ENCODE peak calls at places on chromosomes 4 and X, in seven cellular contexts. J is HEK293T, K is Caki2, H is anterior cingulate cortex, T is kidney, O is sigmoid colon, F is amniotic epithelial cell. E is an unnamed sample.

GRCh38 chr4:186095406-186095805 is 9.1 kb upstream of the FAM149A start:
- DNase-seq in J (no peak), K (no peak), H (no peak), T (no peak), O (no peak), F (no peak), E (no peak)

GRCh38 chr4:168634276-168634802 is 137.5 kb downstream of the PALLD start:
- DNase-seq in J (peak), K (peak), H (no peak), T (no peak), O (no peak), F (peak), E (no peak)

GRCh38 chr4:102625232-102625930 is 124.2 kb downstream of the NFKB1 start:
- DNase-seq in J (peak), K (no peak), H (no peak), T (peak), O (no peak), F (peak), E (peak)

GRCh38 chr4:164438321-164438720 is 315.6 kb upstream of the SMIM31 start:
- DNase-seq in J (no peak), K (peak), H (no peak), T (no peak), O (no peak), F (peak), E (no peak)

GRCh38 chr4:80138556-80139538 is 58.5 kb upstream of the PRDM8 start:
- DNase-seq in J (no peak), K (no peak), H (no peak), T (no peak), O (no peak), F (peak), E (no peak)

GRCh38 chrX:140572724-140573123 is 67.9 kb upstream of the SOX3 start:
- DNase-seq in J (peak), K (peak), H (peak), T (no peak), O (no peak), F (peak), E (peak)

GRCh38 chr4:7108660-7109059 is 40.8 kb upstream of the GRPEL1 start:
- DNase-seq in J (no peak), K (no peak), H (no peak), T (no peak), O (no peak), F (no peak), E (no peak)

GRCh38 chr4:6529021-6529420 is 46.0 kb upstream of the MAN2B2 start:
- DNase-seq in J (no peak), K (no peak), H (no peak), T (no peak), O (peak), F (no peak), E (no peak)

GRCh38 chr4:21811576-21811975 is 137.0 kb downstream of the KCNIP4 start:
- DNase-seq in J (no peak), K (peak), H (no peak), T (no peak), O (no peak), F (peak), E (no peak)

GRCh38 chrX:119756926-119757635 is 1.3 kb upstream of the SOWAHD start:
- DNase-seq in J (no peak), K (no peak), H (no peak), T (no peak), O (no peak), F (no peak), E (no peak)

GRCh38 chr4:107755841-107756356 is 35.9 kb upstream of the PAPSS1 start:
- DNase-seq in J (no peak), K (no peak), H (no peak), T (no peak), O (no peak), F (peak), E (no peak)

GRCh38 chrX:10074241-10074941 is 82.4 kb upstream of the CLCN4 start:
- DNase-seq in J (no peak), K (no peak), H (no peak), T (no peak), O (no peak), F (no peak), E (no peak)

GRCh38 chrX:17595456-17596035 is 141.7 kb upstream of the SCML1 start:
- DNase-seq in J (no peak), K (peak), H (no peak), T (no peak), O (no peak), F (no peak), E (no peak)

GRCh38 chrX:110665636-110666035 is 130.0 kb downstream of the CHRDL1 start:
- DNase-seq in J (peak), K (peak), H (peak), T (no peak), O (no peak), F (peak), E (no peak)

GRCh38 chrX:31796624-31797023 is 724.8 kb upstream of the FTHL17 start:
- DNase-seq in J (no peak), K (no peak), H (no peak), T (no peak), O (no peak), F (no peak), E (no peak)

GRCh38 chrX:69014200-69014599 is 151.1 kb downstream of the PJA1 start:
- DNase-seq in J (no peak), K (no peak), H (no peak), T (no peak), O (no peak), F (peak), E (no peak)

GRCh38 chrX:122046226-122046625 is 998.8 kb downstream of the GLUD2 start:
- DNase-seq in J (no peak), K (no peak), H (no peak), T (peak), O (no peak), F (no peak), E (no peak)

GRCh38 chr4:40003986-40004385 is 26.3 kb upstream of the PDS5A start:
- DNase-seq in J (no peak), K (no peak), H (no peak), T (no peak), O (no peak), F (peak), E (no peak)

GRCh38 chr4:174198396-174199179 is 84.9 kb downstream of the FBXO8 start:
- DNase-seq in J (peak), K (peak), H (no peak), T (no peak), O (peak), F (peak), E (no peak)

GRCh38 chr4:183354213-183354612 is 32.0 kb upstream of the CLDN24 start:
- DNase-seq in J (peak), K (no peak), H (no peak), T (no peak), O (no peak), F (no peak), E (no peak)

GRCh38 chrX:40299502-40300118 is 201.9 kb upstream of the BCOR start:
- DNase-seq in J (no peak), K (no peak), H (no peak), T (no peak), O (no peak), F (no peak), E (no peak)

GRCh38 chrX:9355739-9356138 is 109.1 kb upstream of the TBL1X start:
- DNase-seq in J (no peak), K (no peak), H (no peak), T (no peak), O (no peak), F (no peak), E (no peak)

E was measured in left cardiac atrium.